ENCODE peak calls at places on chromosomes 4 and X, in six cellular contexts. L is occipital lobe; V is M059J; C is heart left ventricle; Y is substantia nigra; S is activated CD8-positive, alpha-beta T cell treated with anti-CD3 and anti-CD28 coated beads for 36 hours. H is an unnamed sample.

GRCh38 chr4:186226521-186227189 is 652 bp upstream of the KLKB1 start:
- DNase-seq in L (no peak), V (no peak), C (no peak), Y (no peak), S (no peak), H (no peak)

GRCh38 chr4:2673157-2673556 is 83.0 kb downstream of the TNIP2 start:
- DNase-seq in L (no peak), V (no peak), C (no peak), Y (no peak), S (no peak), H (peak)

GRCh38 chr4:46836584-46836983 is 72.5 kb downstream of the COX7B2 start:
- DNase-seq in L (no peak), V (no peak), C (no peak), Y (no peak), S (no peak), H (no peak)

GRCh38 chr4:71411976-71412375 is 73.2 kb downstream of the SLC4A4 start:
- DNase-seq in L (no peak), V (peak), C (no peak), Y (no peak), S (no peak), H (no peak)

GRCh38 chr4:2332976-2333319 is 71.0 kb upstream of the MXD4 start:
- DNase-seq in L (no peak), V (no peak), C (no peak), Y (no peak), S (no peak), H (no peak)

GRCh38 chrX:150199803-150200202 is 163.3 kb upstream of the MAMLD1 start:
- DNase-seq in L (no peak), V (peak), C (no peak), Y (no peak), S (no peak), H (no peak)

GRCh38 chrX:111365770-111366325 is 46.1 kb downstream of the DCX start:
- DNase-seq in L (no peak), V (no peak), C (no peak), Y (no peak), S (no peak), H (no peak)

GRCh38 chrX:44105228-44105913 is 132.2 kb upstream of the NDP start:
- DNase-seq in L (no peak), V (no peak), C (no peak), Y (no peak), S (no peak), H (no peak)

GRCh38 chr4:13701937-13702446 is 74.5 kb upstream of the BOD1L1 start:
- DNase-seq in L (no peak), V (peak), C (no peak), Y (no peak), S (no peak), H (peak)

GRCh38 chr4:184406915-184407314 is 67.4 kb downstream of the IRF2 start:
- DNase-seq in L (no peak), V (no peak), C (no peak), Y (peak), S (no peak), H (no peak)